ENCODE peak calls at places on chromosome 4, in four cellular contexts. G, F, N and K are unnamed samples.

GRCh38 chr4:98659741-98660507 is 1.5 kb upstream of the TSPAN5 start:
- DNase-seq in N (no peak), F (no peak), G (no peak), K (no peak)

GRCh38 chr4:113943863-113944262 is 35.6 kb downstream of the ARSJ start:
- DNase-seq in G (no peak), N (no peak), F (no peak), K (no peak)

GRCh38 chr4:61204353-61204752 is 4.2 kb downstream of the ADGRL3 start:
- DNase-seq in F (no peak), N (no peak), G (no peak), K (no peak)

GRCh38 chr4:83370640-83370906 is 35.9 kb upstream of the HPSE start:
- DNase-seq in F (no peak), G (no peak), N (no peak), K (no peak)

GRCh38 chr4:101022151-101023024 is 324.9 kb downstream of the PPP3CA start:
- DNase-seq in N (no peak), F (no peak), G (no peak), K (no peak)

GRCh38 chr4:155529197-155529596 is 137.5 kb upstream of the GUCY1A1 start:
- DNase-seq in N (no peak), G (no peak), F (no peak), K (no peak)

GRCh38 chr4:39062499-39062898 is 467 bp downstream of the KLHL5 start:
- DNase-seq in F (no peak), N (no peak), G (no peak), K (no peak)

GRCh38 chr4:182975806-182976205 is 58.6 kb upstream of the DCTD start:
- DNase-seq in G (no peak), N (no peak), F (no peak), K (no peak)

GRCh38 chr4:609400-610050 is 15.8 kb upstream of the PDE6B start:
- DNase-seq in N (no peak), F (no peak), G (no peak), K (no peak)

GRCh38 chr4:166144607-166145006 is 271.6 kb downstream of the TLL1 start:
- DNase-seq in F (no peak), N (no peak), G (no peak), K (no peak)

GRCh38 chr4:134548052-134548628 is 346.6 kb upstream of the PABPC4L start:
- DNase-seq in F (no peak), N (no peak), G (no peak), K (no peak)

GRCh38 chr4:22987861-22988260 is 295.1 kb downstream of the GBA3 start:
- DNase-seq in F (no peak), G (no peak), N (no peak), K (no peak)

GRCh38 chr4:107219681-107220080 is 183.6 kb upstream of the DKK2 start:
- DNase-seq in F (no peak), N (no peak), G (no peak), K (no peak)

GRCh38 chr4:8394125-8394524 is 46.4 kb downstream of the ACOX3 start:
- DNase-seq in G (no peak), F (peak; percentile 93), N (no peak), K (no peak)

GRCh38 chr4:109041463-109041862 is 261.0 kb downstream of the COL25A1 start:
- DNase-seq in N (no peak), F (no peak), G (no peak), K (no peak)

GRCh38 chr4:142348489-142349076 is 497.5 kb downstream of the INPP4B start:
- DNase-seq in N (no peak), F (no peak), G (no peak), K (no peak)

GRCh38 chr4:188941524-188942109 is 802.4 kb downstream of the TRIML1 start:
- DNase-seq in G (no peak), F (no peak), N (no peak), K (no peak)

GRCh38 chr4:102625232-102625930 is 124.2 kb downstream of the NFKB1 start:
- DNase-seq in F (peak; percentile 62), G (no peak), N (no peak), K (no peak)

GRCh38 chr4:70570796-70571195 is 21.3 kb upstream of the AMBN start:
- DNase-seq in N (no peak), F (no peak), G (no peak), K (no peak)

GRCh38 chr4:143320113-143320512 is 16.6 kb upstream of the GAB1 start:
- DNase-seq in N (no peak), F (no peak), G (no peak), K (no peak)

GRCh38 chr4:145044341-145044740 is 53.7 kb downstream of the ANAPC10 start:
- DNase-seq in F (no peak), G (no peak), N (no peak), K (no peak)

GRCh38 chr4:66014146-66014765 is 344.0 kb upstream of the EPHA5 start:
- DNase-seq in F (no peak), G (no peak), N (peak; percentile 69), K (no peak)

GRCh38 chr4:176883681-176884418 is 91.1 kb upstream of the VEGFC start:
- DNase-seq in F (no peak), G (no peak), N (no peak), K (no peak)

GRCh38 chr4:8893624-8894423 is 22.2 kb upstream of the HMX1 start:
- DNase-seq in G (no peak), F (no peak), N (no peak), K (no peak)

GRCh38 chr4:138951764-138952163 is 63.8 kb upstream of the NOCT start:
- DNase-seq in G (no peak), F (no peak), N (no peak), K (no peak)

GRCh38 chr4:152115794-152116193 is 355.0 kb upstream of the GATB start:
- DNase-seq in F (no peak), G (no peak), N (no peak), K (no peak)

GRCh38 chr4:12894062-12894461 is 590.1 kb downstream of the RAB28 start:
- DNase-seq in N (no peak), F (no peak), G (no peak), K (no peak)

GRCh38 chr4:126106658-126107057 is 791.9 kb downstream of the FAT4 start:
- DNase-seq in F (no peak), G (no peak), N (peak; percentile 9), K (no peak)

GRCh38 chr4:92104506-92104905 is 199.3 kb upstream of the GRID2 start:
- DNase-seq in F (no peak), G (no peak), N (no peak), K (no peak)

GRCh38 chr4:142035556-142035955 is 399.2 kb downstream of the IL15 start:
- DNase-seq in N (no peak), G (no peak), F (no peak), K (no peak)

GRCh38 chr4:174215936-174216699 is 67.3 kb downstream of the FBXO8 start:
- DNase-seq in N (no peak), F (no peak), G (no peak), K (no peak)

GRCh38 chr4:52925531-52925968 is 63.4 kb downstream of the RASL11B start:
- DNase-seq in F (no peak), G (no peak), N (no peak), K (no peak)

GRCh38 chr4:104571341-104571740 is 76.6 kb upstream of the CXXC4 start:
- DNase-seq in N (no peak), G (no peak), F (no peak), K (no peak)

GRCh38 chr4:161336621-161337020 is 827.2 kb downstream of the FSTL5 start:
- DNase-seq in F (no peak), N (no peak), G (no peak), K (no peak)